ENCODE peak calls at places on chromosomes 11 and 22, in four cellular contexts. A, J, E and T are unnamed samples.
A peak's percentile ranks its signal among the peaks of the same experiment; 100 is the strongest.

GRCh38 chr11:11296434-11296833 is 56.6 kb downstream of the CSNK2A3 start:
- DNase-seq in A (no peak), J (no peak), E (no peak), T (no peak)

GRCh38 chr22:49638788-49639187 is 188.9 kb downstream of the BRD1 start:
- DNase-seq in A (no peak), J (no peak), E (no peak), T (no peak)

GRCh38 chr11:111922803-111923202 is 4.1 kb downstream of the C11orf52 start:
- DNase-seq in A (no peak), J (no peak), E (no peak), T (no peak)

GRCh38 chr11:122202951-122203456 is 87.0 kb upstream of the BLID start:
- DNase-seq in A (no peak), J (peak; percentile 80), E (peak; percentile 55), T (peak; percentile 3)

GRCh38 chr11:8642226-8642625 is 40.2 kb downstream of the TRIM66 start:
- DNase-seq in A (no peak), J (no peak), E (peak; percentile 3), T (no peak)

GRCh38 chr11:21364866-21365624 is 695.7 kb downstream of the NELL1 start:
- DNase-seq in A (no peak), J (no peak), E (no peak), T (no peak)

GRCh38 chr11:111388431-111388830 is 9.4 kb upstream of the POU2AF1 start:
- DNase-seq in A (no peak), J (no peak), E (no peak), T (no peak)

GRCh38 chr22:37661160-37661924 is 2.8 kb downstream of the PDXP start:
- DNase-seq in A (no peak), J (no peak), E (peak; percentile 13), T (peak; percentile 24)

GRCh38 chr11:96474263-96474662 is 84.5 kb downstream of the JRKL start:
- DNase-seq in A (no peak), J (no peak), E (no peak), T (no peak)

GRCh38 chr22:32789797-32790620 is 11.5 kb upstream of the TIMP3 start:
- DNase-seq in A (no peak), J (no peak), E (no peak), T (no peak)

GRCh38 chr11:79321282-79321681 is 119.5 kb downstream of the TENM4 start:
- DNase-seq in A (no peak), J (no peak), E (no peak), T (no peak)

GRCh38 chr11:59191095-59191494 is 19.2 kb downstream of the DTX4 start:
- DNase-seq in A (no peak), J (no peak), E (no peak), T (no peak)

GRCh38 chr11:110028904-110029303 is 64.3 kb upstream of the ZC3H12C start:
- DNase-seq in A (no peak), J (no peak), E (no peak), T (no peak)

GRCh38 chr11:100612766-100613165 is 74.3 kb upstream of the ARHGAP42 start:
- DNase-seq in A (no peak), J (no peak), E (no peak), T (no peak)

GRCh38 chr11:125241104-125241503 is 76.6 kb downstream of the PKNOX2 start:
- DNase-seq in A (no peak), J (no peak), E (no peak), T (no peak)

GRCh38 chr11:20038364-20038893 is 121.8 kb downstream of the DBX1 start:
- DNase-seq in A (no peak), J (no peak), E (no peak), T (no peak)

GRCh38 chr22:19149047-19149883 is 827 bp downstream of the GSC2 start:
- DNase-seq in A (no peak), J (no peak), E (no peak), T (peak; percentile 40)

GRCh38 chr11:7246179-7246578 is 5.5 kb upstream of the SYT9 start:
- DNase-seq in A (no peak), J (no peak), E (no peak), T (no peak)

GRCh38 chr11:15793032-15793996 is 563.0 kb downstream of the SOX6 start:
- DNase-seq in A (no peak), J (no peak), E (no peak), T (no peak)

GRCh38 chr11:71438650-71439049 is 9.5 kb downstream of the DHCR7 start:
- DNase-seq in A (no peak), J (no peak), E (no peak), T (no peak)

GRCh38 chr22:27377901-27378300 is 423.7 kb downstream of the MN1 start:
- DNase-seq in A (no peak), J (no peak), E (peak; percentile 69), T (no peak)

GRCh38 chr11:10497371-10498021 is 42.4 kb downstream of the AMPD3 start:
- DNase-seq in A (no peak), J (no peak), E (no peak), T (no peak)

GRCh38 chr11:125287467-125288232 is 123.1 kb downstream of the PKNOX2 start:
- DNase-seq in A (no peak), J (no peak), E (no peak), T (no peak)

GRCh38 chr11:33936745-33937612 is 45.1 kb upstream of the LMO2 start:
- DNase-seq in A (no peak), J (peak; percentile 83), E (no peak), T (no peak)

GRCh38 chr22:39087881-39088687 is 9.0 kb upstream of the APOBEC3H start:
- DNase-seq in A (no peak), J (no peak), E (no peak), T (no peak)

GRCh38 chr11:133911169-133911568 is 45.6 kb downstream of the IGSF9B start:
- DNase-seq in A (no peak), J (peak; percentile 15), E (no peak), T (no peak)

GRCh38 chr11:69515271-69516245 is 34.1 kb downstream of the LINC01488 start:
- DNase-seq in A (no peak), J (no peak), E (no peak), T (no peak)

GRCh38 chr22:17678817-17679385 is 40.3 kb downstream of the BCL2L13 start:
- DNase-seq in A (no peak), J (no peak), E (no peak), T (no peak)

GRCh38 chr11:1479678-1480118 is 6.9 kb downstream of the MOB2 start:
- DNase-seq in A (no peak), J (peak; percentile 32), E (no peak), T (no peak)

GRCh38 chr11:30917859-30918478 is 331.8 kb upstream of the MPPED2 start:
- DNase-seq in A (no peak), J (no peak), E (peak; percentile 66), T (peak; percentile 5)